ENCODE peak calls at places on chromosome 4, in ten cellular contexts. E, N, G, I, F, T, S, J, Z and D are unnamed samples.

GRCh38 chr4:32986236-32986635 is 2266.1 kb downstream of the PCDH7 start:
- DNase-seq in E (no peak), N (no peak), G (no peak), I (no peak), F (no peak), T (no peak), S (no peak), J (no peak), Z (no peak), D (no peak)

GRCh38 chr4:85430697-85431096 is 44.3 kb upstream of the ARHGAP24 start:
- DNase-seq in E (no peak), N (no peak), G (no peak), I (no peak), F (no peak), T (no peak), S (no peak), J (no peak), Z (no peak), D (no peak)

GRCh38 chr4:162274354-162274753 is 110.6 kb upstream of the FSTL5 start:
- DNase-seq in E (no peak), N (no peak), G (peak), I (peak), F (no peak), T (no peak), S (no peak), J (no peak), Z (no peak), D (no peak)

GRCh38 chr4:6386091-6386490 is 86.3 kb downstream of the PPP2R2C start:
- DNase-seq in E (no peak), N (no peak), G (no peak), I (no peak), F (no peak), T (no peak), S (peak), J (no peak), Z (no peak), D (no peak)

GRCh38 chr4:111693754-111694153 is 451.5 kb upstream of the FAM241A start:
- DNase-seq in E (no peak), N (no peak), G (no peak), I (no peak), F (no peak), T (no peak), S (no peak), J (no peak), Z (no peak), D (no peak)

GRCh38 chr4:134298313-134298712 is 96.7 kb upstream of the PABPC4L start:
- DNase-seq in E (no peak), N (no peak), G (no peak), I (no peak), F (no peak), T (no peak), S (no peak), J (no peak), Z (no peak), D (no peak)

GRCh38 chr4:16225139-16225538 is 1.1 kb downstream of the TAPT1 start:
- DNase-seq in E (peak), N (no peak), G (no peak), I (no peak), F (no peak), T (no peak), S (no peak), J (peak), Z (no peak), D (no peak)

GRCh38 chr4:14348506-14348905 is 653.8 kb upstream of the CPEB2 start:
- DNase-seq in E (no peak), N (no peak), G (no peak), I (no peak), F (no peak), T (no peak), S (no peak), J (no peak), Z (no peak), D (no peak)

DNA sequence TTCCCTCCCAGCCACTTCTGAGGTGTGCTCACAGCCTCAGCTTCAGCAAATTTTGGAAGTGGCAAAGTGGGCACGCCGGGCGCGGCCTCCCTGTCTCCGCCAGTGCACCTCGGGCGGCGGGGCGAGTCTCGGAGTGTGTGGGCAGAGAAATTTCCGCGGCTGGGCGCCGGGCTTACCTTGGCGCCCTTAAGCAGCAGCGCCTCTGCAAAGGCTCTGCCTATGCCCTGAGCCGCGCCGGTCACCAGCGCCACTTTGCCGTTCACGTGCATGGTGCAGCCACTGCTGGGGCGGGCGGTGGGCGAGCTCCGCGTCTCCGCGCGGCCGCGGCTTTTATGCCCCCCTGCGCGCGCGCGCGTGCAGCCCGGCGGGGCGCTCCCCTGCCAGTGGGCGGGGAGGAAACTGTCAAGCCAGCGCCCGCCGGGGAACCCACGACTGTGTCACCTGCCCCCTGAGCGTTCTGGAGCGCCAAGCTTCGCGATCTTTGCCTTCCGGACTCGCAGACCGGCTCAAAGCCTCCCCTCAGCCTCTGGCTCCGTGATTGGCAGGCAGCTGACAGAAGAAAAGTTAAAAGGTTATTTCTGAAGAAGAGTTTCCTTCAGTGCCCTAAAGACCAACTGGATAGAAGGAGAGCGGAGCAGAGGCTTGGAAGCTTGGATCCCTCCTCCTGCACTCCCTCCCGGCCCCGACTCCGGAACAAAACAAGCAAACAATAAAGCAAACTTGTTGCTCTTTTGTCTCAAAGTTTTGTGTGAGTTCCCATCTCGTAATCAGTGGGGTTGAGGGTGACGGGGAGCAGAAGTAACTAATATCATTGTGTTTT is at the start of gene HPGD:
- DNase-seq in E (peak), N (peak), G (peak), I (peak), F (peak), T (no peak), S (peak), J (no peak), Z (no peak), D (peak)
- TF ChIP-seq POLR2A in E (peak), N (peak), G (no peak), I (peak), F (no peak), T (no peak), S (no peak), J (no peak), Z (no peak), D (no peak)

GRCh38 chr4:27186710-27187109 is 326.1 kb downstream of the STIM2 start:
- DNase-seq in E (no peak), N (no peak), G (no peak), I (no peak), F (no peak), T (no peak), S (no peak), J (no peak), Z (no peak), D (no peak)
- TF ChIP-seq POLR2A in E (no peak), N (no peak), G (no peak), I (no peak), F (no peak), T (no peak), S (no peak), J (no peak), Z (no peak), D (no peak)

DNA sequence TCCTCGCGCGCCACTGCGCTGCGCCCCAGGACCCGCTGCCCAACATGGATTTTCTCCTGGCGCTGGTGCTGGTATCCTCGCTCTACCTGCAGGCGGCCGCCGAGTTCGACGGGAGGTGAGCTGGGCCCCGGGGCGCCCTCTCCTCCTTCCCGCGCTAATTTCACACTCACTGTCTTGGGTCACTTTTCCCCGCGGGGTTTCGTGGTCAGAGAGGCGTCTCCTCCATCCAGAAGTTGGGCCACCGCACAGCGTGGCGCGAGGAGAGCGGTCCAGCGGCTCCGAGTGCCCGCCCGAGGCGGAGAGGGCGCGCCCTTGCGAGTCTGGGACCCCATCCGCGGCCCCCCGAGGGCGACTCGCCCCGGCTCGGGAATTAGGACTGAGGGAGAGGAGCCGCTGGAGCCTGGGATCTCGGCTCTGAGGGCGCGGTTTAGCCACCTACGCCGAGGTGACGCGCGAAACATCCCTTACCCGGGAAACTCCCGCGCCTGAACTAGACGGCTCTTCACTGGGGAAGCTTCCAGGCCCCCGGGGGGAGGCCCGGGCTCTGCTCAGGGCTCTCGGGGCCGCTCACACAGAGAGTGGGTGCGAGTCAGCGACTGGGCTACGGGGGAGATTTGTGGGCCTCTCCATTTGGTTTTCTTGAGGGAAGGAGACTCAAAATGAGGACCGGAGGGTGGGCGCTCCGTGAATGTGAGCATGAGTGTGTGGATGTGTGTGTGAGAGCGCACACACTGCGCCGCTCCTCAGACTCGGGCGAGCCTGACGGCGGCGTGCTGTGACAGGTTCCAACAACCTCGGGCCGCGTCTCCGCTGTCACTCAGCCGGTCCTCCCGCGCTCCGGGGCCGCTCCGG is 564 bp downstream of the NPNT start:
- DNase-seq in E (no peak), N (peak), G (no peak), I (peak), F (no peak), T (peak), S (peak), J (no peak), Z (peak), D (peak)
- TF ChIP-seq POLR2A in E (no peak), N (peak), G (no peak), I (no peak), F (no peak), T (no peak), S (peak), J (no peak), Z (no peak), D (no peak)

DNA sequence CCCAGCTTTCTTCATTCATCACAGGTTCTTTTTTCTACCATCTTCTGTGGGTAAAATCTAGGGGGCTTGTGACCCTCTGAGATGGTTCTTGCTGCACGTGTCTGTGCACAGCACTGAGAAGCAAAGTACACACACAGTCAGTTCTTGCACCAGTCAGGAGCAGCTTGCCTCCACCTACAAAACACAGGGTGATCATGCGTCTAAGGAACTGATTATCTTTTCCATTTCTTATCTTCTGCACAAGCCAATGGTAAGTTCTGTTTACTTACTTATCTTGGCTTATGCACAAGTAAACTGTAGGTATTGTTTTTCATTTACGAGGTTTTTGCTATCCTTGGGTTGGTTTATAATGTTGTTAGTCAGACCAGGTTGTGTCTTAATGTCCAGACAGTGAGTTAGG is 40.7 kb downstream of the TRIM2 start:
- DNase-seq in E (peak), N (no peak), G (no peak), I (no peak), F (no peak), T (no peak), S (no peak), J (no peak), Z (no peak), D (no peak)
- TF ChIP-seq POLR2A in E (no peak), N (no peak), G (no peak), I (peak), F (no peak), T (no peak), S (no peak), J (no peak), Z (no peak), D (no peak)

GRCh38 chr4:17511950-17512795 is at the start of gene QDPR:
- DNase-seq in E (peak), N (peak), G (peak), I (peak), F (peak), T (peak), S (peak), J (peak), Z (peak), D (peak)
- TF ChIP-seq POLR2A in E (peak), N (peak), G (no peak), I (no peak), F (peak), T (no peak), S (no peak), J (peak), Z (no peak), D (no peak)

DNA sequence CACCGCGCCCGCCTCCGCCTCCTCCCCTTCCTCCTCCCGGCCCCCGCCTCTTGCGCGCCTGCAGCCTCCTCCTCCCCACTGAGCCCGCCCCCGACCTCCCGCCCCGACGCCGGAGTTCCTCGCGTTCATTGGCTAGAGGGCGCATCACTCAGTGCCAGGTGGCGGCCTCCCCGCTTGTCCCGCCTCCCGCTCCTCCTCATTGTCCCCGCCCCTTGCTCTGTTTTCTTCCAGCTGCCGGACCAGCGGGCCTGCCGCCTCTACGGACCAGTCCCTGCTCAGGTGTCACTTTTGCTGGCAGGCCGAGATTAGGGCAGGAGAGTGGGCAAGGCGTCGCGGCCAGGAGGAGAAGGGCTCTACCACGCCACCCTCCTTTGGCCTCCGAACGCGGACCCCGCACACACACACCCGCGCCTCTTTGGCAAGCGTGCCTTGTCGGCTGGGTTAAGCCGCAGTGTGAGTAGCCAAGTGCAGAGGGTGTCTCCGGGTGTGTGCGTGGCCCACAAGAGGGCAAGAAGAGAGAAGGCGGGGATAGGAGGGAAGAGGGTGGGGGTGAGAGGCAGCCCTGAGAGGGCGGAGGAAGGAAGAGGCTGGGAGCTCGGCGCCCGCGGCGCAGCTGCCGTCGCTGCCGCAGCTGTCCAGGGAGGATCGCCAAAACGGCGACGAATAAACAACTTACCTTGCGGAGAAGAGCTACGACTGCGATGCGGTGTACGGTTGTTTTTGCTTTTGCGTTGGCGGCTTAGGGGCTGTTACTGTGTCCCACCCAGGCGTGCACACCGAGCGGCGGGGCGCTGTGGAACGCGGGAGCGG is 436 bp upstream of the PPP3CA start:
- DNase-seq in E (peak), N (peak), G (peak), I (peak), F (peak), T (peak), S (peak), J (peak), Z (peak), D (peak)
- TF ChIP-seq POLR2A in E (peak), N (peak), G (peak), I (peak), F (no peak), T (peak), S (peak), J (no peak), Z (peak), D (no peak)